ENCODE peak calls at places on chromosomes 6 and 20, in nine cellular contexts. One of them, this sample, is unnamed.

GRCh38 chr6:158115508-158115907 is 52.6 kb downstream of the SERAC1 start:
- DNase-seq in stimulated activated CD8-positive, alpha-beta memory T cell treated with anti-CD3 and anti-CD28 coated beads, Interleukin-2, amount 100 ng/mL, for 1 hour: no peak
- DNase-seq in nucleus accumbens: no peak
- DNase-seq in caudate nucleus: no peak
- DNase-seq in C1 segment of cervical spinal cord: no peak
- DNase-seq in GF-D8: no peak
- DNase-seq in tibial artery: no peak
- DNase-seq in midbrain: no peak
- DNase-seq in tibial nerve: no peak
- DNase-seq in this sample: no peak

GRCh38 chr6:24520929-24521546 is 26.3 kb downstream of the ALDH5A1 start:
- DNase-seq in stimulated activated CD8-positive, alpha-beta memory T cell treated with anti-CD3 and anti-CD28 coated beads, Interleukin-2, amount 100 ng/mL, for 1 hour: no peak
- DNase-seq in nucleus accumbens: no peak
- DNase-seq in caudate nucleus: peak; percentile 2
- DNase-seq in C1 segment of cervical spinal cord: no peak
- DNase-seq in GF-D8: no peak
- DNase-seq in tibial artery: peak; percentile 39
- DNase-seq in midbrain: peak; percentile 24
- DNase-seq in tibial nerve: no peak
- DNase-seq in this sample: no peak

GRCh38 chr6:27795697-27796494 is 116.3 kb downstream of the OR2B2 start:
- DNase-seq in stimulated activated CD8-positive, alpha-beta memory T cell treated with anti-CD3 and anti-CD28 coated beads, Interleukin-2, amount 100 ng/mL, for 1 hour: no peak
- DNase-seq in nucleus accumbens: no peak
- DNase-seq in caudate nucleus: no peak
- DNase-seq in C1 segment of cervical spinal cord: no peak
- DNase-seq in GF-D8: peak; percentile 65
- DNase-seq in tibial artery: no peak
- DNase-seq in midbrain: peak; percentile 83
- DNase-seq in tibial nerve: no peak
- DNase-seq in this sample: no peak

GRCh38 chr6:157962601-157963084 is 19.0 kb upstream of the SYNJ2 start:
- DNase-seq in stimulated activated CD8-positive, alpha-beta memory T cell treated with anti-CD3 and anti-CD28 coated beads, Interleukin-2, amount 100 ng/mL, for 1 hour: no peak
- DNase-seq in nucleus accumbens: no peak
- DNase-seq in caudate nucleus: no peak
- DNase-seq in C1 segment of cervical spinal cord: no peak
- DNase-seq in GF-D8: peak; percentile 60
- DNase-seq in tibial artery: no peak
- DNase-seq in midbrain: no peak
- DNase-seq in tibial nerve: no peak
- DNase-seq in this sample: no peak

GRCh38 chr6:116060572-116061283 is at the start of gene FRK:
- DNase-seq in stimulated activated CD8-positive, alpha-beta memory T cell treated with anti-CD3 and anti-CD28 coated beads, Interleukin-2, amount 100 ng/mL, for 1 hour: no peak
- DNase-seq in nucleus accumbens: no peak
- DNase-seq in caudate nucleus: no peak
- DNase-seq in C1 segment of cervical spinal cord: no peak
- DNase-seq in GF-D8: no peak
- DNase-seq in tibial artery: peak; percentile 34
- DNase-seq in midbrain: no peak
- DNase-seq in tibial nerve: no peak
- DNase-seq in this sample: no peak

GRCh38 chr20:20446613-20447012 is 78.7 kb downstream of the INSM1 start:
- DNase-seq in stimulated activated CD8-positive, alpha-beta memory T cell treated with anti-CD3 and anti-CD28 coated beads, Interleukin-2, amount 100 ng/mL, for 1 hour: no peak
- DNase-seq in nucleus accumbens: no peak
- DNase-seq in caudate nucleus: no peak
- DNase-seq in C1 segment of cervical spinal cord: no peak
- DNase-seq in GF-D8: no peak
- DNase-seq in tibial artery: no peak
- DNase-seq in midbrain: peak; percentile 35
- DNase-seq in tibial nerve: no peak
- DNase-seq in this sample: no peak

GRCh38 chr6:53926505-53926904 is 131.7 kb downstream of the LRRC1 start:
- DNase-seq in stimulated activated CD8-positive, alpha-beta memory T cell treated with anti-CD3 and anti-CD28 coated beads, Interleukin-2, amount 100 ng/mL, for 1 hour: no peak
- DNase-seq in nucleus accumbens: no peak
- DNase-seq in caudate nucleus: no peak
- DNase-seq in C1 segment of cervical spinal cord: no peak
- DNase-seq in GF-D8: no peak
- DNase-seq in tibial artery: no peak
- DNase-seq in midbrain: no peak
- DNase-seq in tibial nerve: no peak
- DNase-seq in this sample: no peak

GRCh38 chr6:47306887-47307286 is 2.8 kb downstream of the TNFRSF21 start:
- DNase-seq in stimulated activated CD8-positive, alpha-beta memory T cell treated with anti-CD3 and anti-CD28 coated beads, Interleukin-2, amount 100 ng/mL, for 1 hour: no peak
- DNase-seq in nucleus accumbens: no peak
- DNase-seq in caudate nucleus: no peak
- DNase-seq in C1 segment of cervical spinal cord: no peak
- DNase-seq in GF-D8: no peak
- DNase-seq in tibial artery: no peak
- DNase-seq in midbrain: no peak
- DNase-seq in tibial nerve: no peak
- DNase-seq in this sample: no peak

GRCh38 chr6:81834141-81834621 is 81.7 kb upstream of the TENT5A start:
- DNase-seq in stimulated activated CD8-positive, alpha-beta memory T cell treated with anti-CD3 and anti-CD28 coated beads, Interleukin-2, amount 100 ng/mL, for 1 hour: no peak
- DNase-seq in nucleus accumbens: no peak
- DNase-seq in caudate nucleus: no peak
- DNase-seq in C1 segment of cervical spinal cord: no peak
- DNase-seq in GF-D8: no peak
- DNase-seq in tibial artery: no peak
- DNase-seq in midbrain: no peak
- DNase-seq in tibial nerve: no peak
- DNase-seq in this sample: no peak

GRCh38 chr6:81995548-81996289 is 243.2 kb upstream of the TENT5A start:
- DNase-seq in stimulated activated CD8-positive, alpha-beta memory T cell treated with anti-CD3 and anti-CD28 coated beads, Interleukin-2, amount 100 ng/mL, for 1 hour: no peak
- DNase-seq in nucleus accumbens: no peak
- DNase-seq in caudate nucleus: no peak
- DNase-seq in C1 segment of cervical spinal cord: no peak
- DNase-seq in GF-D8: no peak
- DNase-seq in tibial artery: no peak
- DNase-seq in midbrain: no peak
- DNase-seq in tibial nerve: no peak
- DNase-seq in this sample: no peak

GRCh38 chr20:62437430-62437829 is 10.1 kb upstream of the RBBP8NL start:
- DNase-seq in stimulated activated CD8-positive, alpha-beta memory T cell treated with anti-CD3 and anti-CD28 coated beads, Interleukin-2, amount 100 ng/mL, for 1 hour: no peak
- DNase-seq in nucleus accumbens: no peak
- DNase-seq in caudate nucleus: no peak
- DNase-seq in C1 segment of cervical spinal cord: no peak
- DNase-seq in GF-D8: no peak
- DNase-seq in tibial artery: no peak
- DNase-seq in midbrain: no peak
- DNase-seq in tibial nerve: no peak
- DNase-seq in this sample: no peak

GRCh38 chr6:163392533-163392932 is 22.0 kb upstream of the QKI start:
- DNase-seq in stimulated activated CD8-positive, alpha-beta memory T cell treated with anti-CD3 and anti-CD28 coated beads, Interleukin-2, amount 100 ng/mL, for 1 hour: no peak
- DNase-seq in nucleus accumbens: no peak
- DNase-seq in caudate nucleus: no peak
- DNase-seq in C1 segment of cervical spinal cord: no peak
- DNase-seq in GF-D8: no peak
- DNase-seq in tibial artery: peak; percentile 45
- DNase-seq in midbrain: no peak
- DNase-seq in tibial nerve: no peak
- DNase-seq in this sample: no peak

GRCh38 chr6:18391018-18391417 is 3.9 kb downstream of the RNF144B start:
- DNase-seq in stimulated activated CD8-positive, alpha-beta memory T cell treated with anti-CD3 and anti-CD28 coated beads, Interleukin-2, amount 100 ng/mL, for 1 hour: no peak
- DNase-seq in nucleus accumbens: no peak
- DNase-seq in caudate nucleus: no peak
- DNase-seq in C1 segment of cervical spinal cord: no peak
- DNase-seq in GF-D8: no peak
- DNase-seq in tibial artery: no peak
- DNase-seq in midbrain: no peak
- DNase-seq in tibial nerve: no peak
- DNase-seq in this sample: no peak

GRCh38 chr20:57498425-57499400 is 26.2 kb downstream of the CTCFL start:
- DNase-seq in stimulated activated CD8-positive, alpha-beta memory T cell treated with anti-CD3 and anti-CD28 coated beads, Interleukin-2, amount 100 ng/mL, for 1 hour: no peak
- DNase-seq in nucleus accumbens: peak; percentile 4
- DNase-seq in caudate nucleus: no peak
- DNase-seq in C1 segment of cervical spinal cord: no peak
- DNase-seq in GF-D8: peak; percentile 5
- DNase-seq in tibial artery: no peak
- DNase-seq in midbrain: no peak
- DNase-seq in tibial nerve: no peak
- DNase-seq in this sample: no peak

GRCh38 chr6:137256350-137257128 is 37.4 kb upstream of the IFNGR1 start:
- DNase-seq in stimulated activated CD8-positive, alpha-beta memory T cell treated with anti-CD3 and anti-CD28 coated beads, Interleukin-2, amount 100 ng/mL, for 1 hour: no peak
- DNase-seq in nucleus accumbens: no peak
- DNase-seq in caudate nucleus: no peak
- DNase-seq in C1 segment of cervical spinal cord: no peak
- DNase-seq in GF-D8: no peak
- DNase-seq in tibial artery: no peak
- DNase-seq in midbrain: no peak
- DNase-seq in tibial nerve: no peak
- DNase-seq in this sample: no peak

GRCh38 chr6:1792989-1793388 is 183.3 kb downstream of the FOXC1 start:
- DNase-seq in stimulated activated CD8-positive, alpha-beta memory T cell treated with anti-CD3 and anti-CD28 coated beads, Interleukin-2, amount 100 ng/mL, for 1 hour: no peak
- DNase-seq in nucleus accumbens: no peak
- DNase-seq in caudate nucleus: no peak
- DNase-seq in C1 segment of cervical spinal cord: no peak
- DNase-seq in GF-D8: no peak
- DNase-seq in tibial artery: no peak
- DNase-seq in midbrain: no peak
- DNase-seq in tibial nerve: no peak
- DNase-seq in this sample: no peak

GRCh38 chr6:157831424-157832249 is 8.6 kb downstream of the SNX9 start:
- DNase-seq in stimulated activated CD8-positive, alpha-beta memory T cell treated with anti-CD3 and anti-CD28 coated beads, Interleukin-2, amount 100 ng/mL, for 1 hour: no peak
- DNase-seq in nucleus accumbens: no peak
- DNase-seq in caudate nucleus: no peak
- DNase-seq in C1 segment of cervical spinal cord: no peak
- DNase-seq in GF-D8: no peak
- DNase-seq in tibial artery: no peak
- DNase-seq in midbrain: no peak
- DNase-seq in tibial nerve: no peak
- DNase-seq in this sample: no peak

GRCh38 chr20:63163596-63164560 is 52.1 kb downstream of the YTHDF1 start:
- DNase-seq in stimulated activated CD8-positive, alpha-beta memory T cell treated with anti-CD3 and anti-CD28 coated beads, Interleukin-2, amount 100 ng/mL, for 1 hour: no peak
- DNase-seq in nucleus accumbens: no peak
- DNase-seq in caudate nucleus: peak; percentile 87
- DNase-seq in C1 segment of cervical spinal cord: no peak
- DNase-seq in GF-D8: no peak
- DNase-seq in tibial artery: no peak
- DNase-seq in midbrain: peak; percentile 37
- DNase-seq in tibial nerve: no peak
- DNase-seq in this sample: no peak

GRCh38 chr6:142867355-142867801 is 77.6 kb downstream of the HIVEP2 start:
- DNase-seq in stimulated activated CD8-positive, alpha-beta memory T cell treated with anti-CD3 and anti-CD28 coated beads, Interleukin-2, amount 100 ng/mL, for 1 hour: no peak
- DNase-seq in nucleus accumbens: no peak
- DNase-seq in caudate nucleus: no peak
- DNase-seq in C1 segment of cervical spinal cord: no peak
- DNase-seq in GF-D8: peak; percentile 10
- DNase-seq in tibial artery: no peak
- DNase-seq in midbrain: no peak
- DNase-seq in tibial nerve: no peak
- DNase-seq in this sample: no peak

GRCh38 chr20:46375771-46376170 is 30.6 kb downstream of the ELMO2 start:
- DNase-seq in stimulated activated CD8-positive, alpha-beta memory T cell treated with anti-CD3 and anti-CD28 coated beads, Interleukin-2, amount 100 ng/mL, for 1 hour: no peak
- DNase-seq in nucleus accumbens: no peak
- DNase-seq in caudate nucleus: no peak
- DNase-seq in C1 segment of cervical spinal cord: no peak
- DNase-seq in GF-D8: no peak
- DNase-seq in tibial artery: no peak
- DNase-seq in midbrain: no peak
- DNase-seq in tibial nerve: no peak
- DNase-seq in this sample: no peak